ENCODE peak calls at places on chromosome 6, in six cellular contexts. N is kidney, G is stomach, K is heart right ventricle, B is left lung, X is esophagus squamous epithelium. M is an unnamed sample.
A peak's percentile ranks its signal among the peaks of the same experiment; 100 is the strongest.

GRCh38 chr6:92667843-92668242 is 751.5 kb downstream of the EPHA7 start:
- DNase-seq in K (peak; percentile 21), B (no peak), G (no peak), X (no peak), N (no peak), M (no peak)

GRCh38 chr6:40394381-40394780 is 192.8 kb downstream of the LRFN2 start:
- DNase-seq in B (no peak), K (no peak), G (no peak), X (no peak), N (no peak), M (no peak)

GRCh38 chr6:110421749-110422443 is 6.5 kb upstream of the DDO start:
- DNase-seq in G (no peak), X (no peak), N (no peak), K (no peak), B (no peak), M (no peak)

GRCh38 chr6:134935076-134935475 is 14.8 kb downstream of the ALDH8A1 start:
- DNase-seq in G (no peak), B (no peak), X (no peak), K (no peak), N (no peak), M (no peak)

GRCh38 chr6:17268114-17268513 is 13.0 kb upstream of the RBM24 start:
- DNase-seq in B (no peak), N (no peak), G (no peak), X (no peak), K (no peak), M (no peak)

GRCh38 chr6:7617954-7618764 is 28.2 kb downstream of the SNRNP48 start:
- DNase-seq in G (no peak), K (peak; percentile 24), X (no peak), N (no peak), B (peak; percentile 60), M (no peak)

GRCh38 chr6:47521966-47522365 is 44.4 kb downstream of the CD2AP start:
- DNase-seq in G (no peak), B (no peak), X (no peak), N (no peak), K (no peak), M (no peak)

GRCh38 chr6:163416380-163416629 is 1.8 kb downstream of the QKI start:
- DNase-seq in X (no peak), G (no peak), N (no peak), B (no peak), K (no peak), M (no peak)

GRCh38 chr6:7424967-7425807 is 35.6 kb downstream of the RIOK1 start:
- DNase-seq in K (peak; percentile 25), N (no peak), G (no peak), B (no peak), X (no peak), M (no peak)

GRCh38 chr6:82239597-82239996 is 7.9 kb downstream of the IBTK start:
- DNase-seq in G (no peak), K (no peak), N (no peak), X (no peak), B (no peak), M (no peak)

GRCh38 chr6:90227165-90227564 is 69.5 kb downstream of the BACH2 start:
- DNase-seq in G (no peak), X (no peak), N (no peak), B (no peak), K (peak; percentile 43), M (no peak)

DNA sequence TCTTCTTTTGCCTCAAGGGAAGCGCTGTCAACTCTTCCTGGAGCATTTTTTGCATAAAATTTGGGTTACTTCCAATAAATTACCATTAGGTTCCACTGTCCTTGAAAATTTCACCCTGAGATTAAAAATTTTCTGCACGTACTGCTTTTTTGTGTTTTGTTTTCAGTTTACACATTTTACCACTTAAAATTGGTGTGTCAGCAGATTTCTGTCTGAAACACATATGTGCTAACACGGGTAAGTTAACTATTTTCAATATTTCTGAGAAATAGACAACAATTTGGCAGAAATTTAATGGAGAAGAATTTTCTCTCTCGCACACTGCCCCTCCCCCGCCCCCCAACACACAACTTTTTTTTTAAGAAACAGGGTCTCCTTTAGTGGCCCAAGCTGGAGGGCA is 79.5 kb downstream of the ADAT2 start:
- DNase-seq in B (no peak), G (no peak), X (no peak), N (no peak), K (no peak), M (no peak)
- H3K4me1 ChIP-seq in B (no peaks in the 10 kb centered on the region), G (no peaks in the 10 kb centered on the region), X (no peaks in the 10 kb centered on the region), N (no peaks in the 10 kb centered on the region), K (no peaks in the 10 kb centered on the region), M (no peaks in the 10 kb centered on the region)

GRCh38 chr6:43705996-43706395 is 18.4 kb upstream of the MRPS18A start:
- DNase-seq in K (no peak), N (no peak), X (no peak), B (no peak), G (no peak), M (no peak)

GRCh38 chr6:43699564-43700186 is 12.1 kb upstream of the MRPS18A start:
- DNase-seq in N (no peak), K (no peak), B (no peak), X (no peak), G (peak; percentile 74), M (no peak)

GRCh38 chr6:43702147-43702521 is 14.5 kb upstream of the MRPS18A start:
- DNase-seq in B (no peak), K (no peak), X (no peak), N (no peak), G (no peak), M (no peak)

GRCh38 chr6:43703512-43704429 is 16.2 kb upstream of the MRPS18A start:
- DNase-seq in K (no peak), B (no peak), G (peak; percentile 57), N (no peak), X (no peak), M (no peak)

GRCh38 chr6:43702522-43703440 is 15.2 kb upstream of the MRPS18A start:
- DNase-seq in K (peak; percentile 96), N (peak; percentile 97), B (peak; percentile 91), G (peak; percentile 93), X (no peak), M (peak; percentile 88)
- H3K4me1 ChIP-seq in K (peaks cover 79% of the 10 kb centered on the region), N (peaks cover 19% of the 10 kb centered on the region), B (peaks cover 30% of the 10 kb centered on the region), G (peaks cover 74% of the 10 kb centered on the region), X (peaks cover 93% of the 10 kb centered on the region), M (peaks cover 5% of the 10 kb centered on the region)

GRCh38 chr6:36115412-36115811 is 14.9 kb upstream of the MAPK13 start:
- DNase-seq in G (no peak), K (no peak), N (no peak), B (no peak), X (no peak), M (no peak)

GRCh38 chr6:36111526-36111925 is 18.8 kb upstream of the MAPK13 start:
- DNase-seq in G (no peak), N (no peak), X (no peak), K (no peak), B (no peak), M (no peak)

GRCh38 chr6:36113049-36113448 is 17.3 kb upstream of the MAPK13 start:
- DNase-seq in X (no peak), N (no peak), G (no peak), K (no peak), B (no peak), M (no peak)

GRCh38 chr6:36114798-36115408 is 15.4 kb upstream of the MAPK13 start:
- DNase-seq in G (no peak), B (no peak), X (no peak), K (no peak), N (no peak), M (no peak)

DNA sequence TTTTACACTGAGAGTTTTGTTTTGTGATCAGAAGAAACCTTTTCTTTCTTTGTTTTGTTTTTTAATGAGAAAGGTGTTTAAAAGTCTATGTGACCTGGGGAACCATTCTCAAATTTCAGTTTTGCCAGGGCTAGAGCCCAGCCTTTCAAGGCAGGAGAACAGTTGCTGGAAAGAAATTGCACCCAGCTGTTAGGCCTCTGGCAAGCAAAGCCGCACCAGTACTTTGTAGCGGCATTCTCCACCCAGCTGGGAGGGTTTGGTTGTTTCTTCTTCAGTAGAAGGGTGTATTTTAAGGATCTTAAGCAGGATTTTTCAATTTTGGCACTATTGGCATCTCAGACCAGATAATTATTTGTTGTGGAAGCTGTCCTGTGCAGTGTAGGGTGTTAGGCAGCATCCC is 16.6 kb upstream of the MAPK13 start:
- DNase-seq in N (no peak), G (no peak), K (no peak), X (no peak), B (no peak), M (no peak)
- H3K4me1 ChIP-seq in N (no peaks in the 10 kb centered on the region), G (peaks cover 41% of the 10 kb centered on the region), K (no peaks in the 10 kb centered on the region), X (peaks cover 33% of the 10 kb centered on the region), B (no peaks in the 10 kb centered on the region), M (peaks cover 7% of the 10 kb centered on the region)

GRCh38 chr6:39171489-39172376 is 56.7 kb upstream of the SAYSD1 start:
- DNase-seq in B (no peak), N (no peak), K (no peak), G (peak; percentile 5), X (no peak), M (peak; percentile 38)

GRCh38 chr6:39170860-39171259 is 55.9 kb upstream of the SAYSD1 start:
- DNase-seq in K (no peak), X (no peak), G (no peak), B (no peak), N (no peak), M (no peak)

GRCh38 chr6:39169448-39170344 is 54.7 kb upstream of the SAYSD1 start:
- DNase-seq in N (peak; percentile 85), X (no peak), K (no peak), G (peak; percentile 73), B (no peak), M (peak; percentile 73)

GRCh38 chr6:39172377-39172757 is 56.9 kb downstream of the KCNK5 start:
- DNase-seq in K (no peak), B (no peak), N (no peak), G (peak; percentile 17), X (no peak), M (no peak)

GRCh38 chr6:39173276-39173675 is 56.0 kb downstream of the KCNK5 start:
- DNase-seq in G (no peak), K (no peak), X (no peak), B (no peak), N (no peak), M (no peak)
- H3K4me1 ChIP-seq in G (peaks cover 6% of the 10 kb centered on the region), K (no peaks in the 10 kb centered on the region), X (peaks cover 20% of the 10 kb centered on the region), B (no peaks in the 10 kb centered on the region), N (peaks cover 22% of the 10 kb centered on the region), M (peaks cover 12% of the 10 kb centered on the region)

GRCh38 chr6:157849288-157850017 is 26.4 kb downstream of the SNX9 start:
- DNase-seq in B (no peak), X (no peak), G (no peak), N (no peak), K (no peak), M (no peak)

GRCh38 chr6:157845493-157846259 is 22.6 kb downstream of the SNX9 start:
- DNase-seq in K (no peak), B (no peak), X (no peak), G (no peak), N (no peak), M (no peak)

GRCh38 chr6:157847846-157848245 is 24.8 kb downstream of the SNX9 start:
- DNase-seq in G (no peak), B (no peak), K (no peak), N (no peak), X (no peak), M (no peak)

GRCh38 chr6:157850030-157850429 is 27.0 kb downstream of the SNX9 start:
- DNase-seq in G (no peak), K (no peak), N (no peak), X (no peak), B (no peak), M (no peak)

GRCh38 chr6:157848693-157849092 is 25.6 kb downstream of the SNX9 start:
- DNase-seq in B (no peak), K (no peak), N (no peak), G (no peak), X (no peak), M (no peak)
- H3K4me1 ChIP-seq in B (peaks cover 5% of the 10 kb centered on the region), K (peaks cover 66% of the 10 kb centered on the region), N (peaks cover 9% of the 10 kb centered on the region), G (peaks cover 73% of the 10 kb centered on the region), X (peaks cover 46% of the 10 kb centered on the region), M (peaks cover 14% of the 10 kb centered on the region)